ENCODE peak calls at places on chromosomes 2 and 18, in seven cellular contexts. N is IMR-90, E is endodermal cell, Z is OCI-LY7, S is K562, O is ovary, F is upper lobe of left lung. X is an unnamed sample.

GRCh38 chr18:35143615-35144596 is 96.9 kb upstream of the ZNF397 start:
- DNase-seq in S (peak; percentile 76), O (peak; percentile 60), N (peak; percentile 55), E (peak; percentile 83), Z (peak; percentile 48), F (no peak), X (peak; percentile 51)

GRCh38 chr2:148167241-148167766 is 146.4 kb downstream of the MBD5 start:
- DNase-seq in F (no peak), N (no peak), O (no peak), S (no peak), Z (no peak), E (no peak), X (no peak)

GRCh38 chr2:223548194-223548593 is 54.0 kb downstream of the SCG2 start:
- DNase-seq in E (no peak), Z (no peak), O (no peak), F (no peak), N (no peak), S (no peak), X (no peak)

GRCh38 chr18:9792565-9793226 is 84.6 kb downstream of the RAB31 start:
- DNase-seq in E (peak; percentile 90), N (no peak), S (peak; percentile 72), O (no peak), F (no peak), Z (peak; percentile 27), X (peak; percentile 28)

GRCh38 chr2:132953771-132954170 is 283.8 kb upstream of the LYPD1 start:
- DNase-seq in O (no peak), F (no peak), S (no peak), N (no peak), E (no peak), Z (peak; percentile 37), X (no peak)

GRCh38 chr2:40401896-40402295 is 50.0 kb downstream of the SLC8A1 start:
- DNase-seq in E (no peak), S (no peak), Z (no peak), O (no peak), N (peak; percentile 94), F (no peak), X (no peak)

GRCh38 chr18:76459687-76460350 is 35.2 kb downstream of the ZNF516 start:
- DNase-seq in S (no peak), Z (no peak), N (peak; percentile 100), O (no peak), E (peak; percentile 36), F (no peak), X (no peak)

GRCh38 chr2:95053543-95053942 is 28.0 kb downstream of the MAL start:
- DNase-seq in Z (no peak), O (no peak), E (peak; percentile 82), N (no peak), S (peak; percentile 33), F (no peak), X (no peak)

GRCh38 chr2:230358305-230358704 is 31.3 kb downstream of the SP140L start:
- DNase-seq in Z (no peak), N (peak; percentile 72), E (no peak), O (no peak), S (no peak), F (no peak), X (no peak)

GRCh38 chr2:151290467-151290866 is 999 bp upstream of the NMI start:
- DNase-seq in S (peak; percentile 27), E (no peak), Z (no peak), N (no peak), F (no peak), O (no peak), X (no peak)

GRCh38 chr2:158746488-158746887 is 48.6 kb upstream of the DAPL1 start:
- DNase-seq in O (no peak), N (no peak), E (no peak), S (no peak), Z (no peak), F (no peak), X (no peak)

GRCh38 chr2:211745295-211746097 is 793.1 kb downstream of the ERBB4 start:
- DNase-seq in O (no peak), N (peak; percentile 49), E (peak; percentile 84), Z (peak; percentile 67), S (peak; percentile 33), F (no peak), X (peak; percentile 61)

GRCh38 chr18:76621782-76622495 is 126.9 kb upstream of the ZNF516 start:
- DNase-seq in E (no peak), Z (no peak), N (peak; percentile 62), O (no peak), F (no peak), S (no peak), X (no peak)

GRCh38 chr18:3625717-3626091 is 175.7 kb downstream of the TGIF1 start:
- DNase-seq in S (no peak), F (no peak), N (peak; percentile 19), O (no peak), E (no peak), Z (no peak), X (no peak)

GRCh38 chr18:3624546-3624817 is 174.5 kb downstream of the TGIF1 start:
- DNase-seq in N (no peak), O (no peak), Z (no peak), S (no peak), E (no peak), F (no peak), X (no peak)

GRCh38 chr18:3626927-3627240 is 176.9 kb downstream of the TGIF1 start:
- DNase-seq in S (no peak), E (no peak), F (no peak), O (no peak), N (no peak), Z (no peak), X (no peak)

GRCh38 chr18:3624818-3625716 is 175.1 kb downstream of the TGIF1 start:
- DNase-seq in O (no peak), S (peak; percentile 85), F (no peak), N (peak; percentile 98), Z (no peak), E (peak; percentile 68), X (no peak)

GRCh38 chr18:3623769-3624545 is 174.0 kb downstream of the TGIF1 start:
- DNase-seq in F (peak; percentile 88), S (peak; percentile 97), E (peak; percentile 87), N (peak; percentile 98), O (peak; percentile 60), Z (no peak), X (peak; percentile 46)
- H3K4me3 ChIP-seq in F (no peak overlapping the region), S (peak overlapping the region; percentile 26), E (no peak overlapping the region), N (peak overlapping the region; percentile 13), O (no peak overlapping the region), Z (no peak overlapping the region), X (peak overlapping the region; percentile 15)

GRCh38 chr2:66122491-66122890 is 312.4 kb upstream of the MEIS1 start:
- DNase-seq in N (no peak), S (no peak), Z (no peak), E (no peak), F (no peak), O (no peak), X (no peak)
- TF ChIP-seq CTCF in N (no peak), S (no peak), Z (no peak), E (no peak), F (no peak), O (no peak), X (no peak)

DNA sequence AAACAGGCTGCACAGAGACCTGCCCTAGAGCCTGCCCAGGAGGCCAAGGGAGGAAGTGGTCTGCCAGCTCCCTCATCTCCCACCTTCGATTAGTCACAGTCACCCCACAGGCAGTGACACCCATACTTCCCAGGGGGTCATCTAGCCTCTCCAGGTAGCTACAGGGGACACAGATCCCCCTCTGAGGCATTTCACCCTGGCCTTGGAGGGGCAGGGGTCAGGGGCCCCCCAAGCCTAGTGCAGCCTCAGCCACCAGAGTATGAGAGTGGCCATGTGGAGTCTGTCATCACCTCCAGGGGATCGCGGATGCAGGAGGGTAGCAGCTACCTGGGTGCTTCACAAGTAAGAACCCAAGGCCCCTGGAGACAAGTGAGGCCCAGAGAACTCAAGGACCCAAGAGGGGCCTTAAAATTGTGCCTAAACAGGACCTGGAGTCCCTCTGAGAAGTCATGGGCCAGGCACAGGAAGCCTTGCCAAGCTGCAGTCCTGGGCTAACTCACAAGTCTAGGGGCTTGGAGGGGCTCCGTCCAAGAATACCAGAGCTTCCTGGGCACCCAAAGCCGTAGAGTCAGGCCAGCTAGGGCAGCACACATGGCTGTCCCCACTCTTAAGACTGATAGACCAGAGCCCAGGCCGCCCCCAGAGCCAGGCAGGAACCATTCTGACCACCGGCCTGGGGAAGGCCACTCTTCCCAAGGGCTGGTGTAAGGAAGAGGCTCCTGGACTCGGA is 354.3 kb upstream of the ID2 start:
- DNase-seq in S (no peak), O (no peak), N (no peak), Z (no peak), F (no peak), E (peak; percentile 25), X (no peak)
- H3K4me1 ChIP-seq in S (peaks cover 9% of the 10 kb centered on the region), O (no peaks in the 10 kb centered on the region), N (no peaks in the 10 kb centered on the region), Z (peaks cover 14% of the 10 kb centered on the region), F (peaks cover 16% of the 10 kb centered on the region), E (peaks cover 11% of the 10 kb centered on the region), X (peaks cover 12% of the 10 kb centered on the region)

GRCh38 chr2:102034683-102035606 is 43.2 kb downstream of the IL1R2 start:
- DNase-seq in Z (no peak), S (no peak), N (no peak), O (no peak), E (no peak), F (no peak), X (no peak)
- H3K4me3 ChIP-seq in Z (no peak overlapping the region), S (no peak overlapping the region), N (no peak overlapping the region), O (no peak overlapping the region), E (no peak overlapping the region), F (no peak overlapping the region), X (no peak overlapping the region)

GRCh38 chr2:41870948-41871522 is 176.8 kb upstream of the PKDCC start:
- DNase-seq in E (peak; percentile 85), S (no peak), O (no peak), N (no peak), Z (no peak), F (no peak), X (no peak)
- TF ChIP-seq CTCF in E (peak; percentile 82), S (no peak), O (peak; percentile 34), N (no peak), Z (no peak), F (no peak), X (peak; percentile 28)